ENCODE peak calls at places on chromosomes 4 and X, in ten cellular contexts. T is effector memory CD8-positive, alpha-beta T cell; P is NCI-H446 treated with DMSO at 0.1 percent for 48 hours; M is T-cell; R is stimulated activated CD8-positive, alpha-beta memory T cell treated with anti-CD3 and anti-CD28 coated beads, Interleukin-7, amount 100 ng/mL, for 4 hours; W is activated gamma-delta T cell treated with Interleukin-2 at 50 U/mL for 16 hours; K is testis; U is mucosa of gallbladder; A is CD8-positive, alpha-beta memory T cell; C is breast epithelium. H is an unnamed sample.

GRCh38 chrX:12984629-12985303 is 9.9 kb downstream of the TMSB4X start:
- DNase-seq in P (no peak), U (no peak), M (no peak), T (no peak), W (no peak), K (no peak), C (peak; percentile 55), A (peak; percentile 69), R (no peak), H (no peak)

GRCh38 chrX:42246814-42247213 is 323.5 kb upstream of the CASK start:
- DNase-seq in R (no peak), W (no peak), A (no peak), T (no peak), M (no peak), U (no peak), P (no peak), C (peak; percentile 39), K (no peak), H (peak; percentile 1)

GRCh38 chr4:76947369-76947768 is 2.2 kb upstream of the SEPTIN11 start:
- DNase-seq in K (no peak), M (no peak), A (no peak), R (no peak), T (no peak), P (no peak), U (no peak), W (no peak), C (no peak), H (no peak)

GRCh38 chr4:5378002-5378401 is 326.7 kb downstream of the STK32B start:
- DNase-seq in W (no peak), P (no peak), C (no peak), R (no peak), M (no peak), K (no peak), A (no peak), U (no peak), T (no peak), H (no peak)

GRCh38 chr4:38223801-38224236 is 263.6 kb downstream of the PTTG2 start:
- DNase-seq in T (no peak), C (no peak), R (no peak), M (no peak), W (no peak), A (no peak), K (no peak), U (peak; percentile 62), P (no peak), H (peak; percentile 91)

GRCh38 chrX:40908857-40909475 is 173.6 kb upstream of the MED14 start:
- DNase-seq in T (no peak), K (no peak), R (no peak), M (no peak), C (no peak), U (no peak), W (no peak), A (no peak), P (no peak), H (no peak)

GRCh38 chrX:40262641-40263560 is 165.1 kb upstream of the BCOR start:
- DNase-seq in U (peak; percentile 17), A (no peak), R (no peak), K (peak; percentile 32), T (no peak), M (no peak), P (no peak), C (peak; percentile 30), W (no peak), H (no peak)

GRCh38 chr4:37051111-37051510 is 193.4 kb upstream of the NWD2 start:
- DNase-seq in W (no peak), C (no peak), K (no peak), M (no peak), A (no peak), R (no peak), P (no peak), T (no peak), U (no peak), H (no peak)

GRCh38 chr4:62543002-62543401 is 1342.9 kb downstream of the ADGRL3 start:
- DNase-seq in C (no peak), M (no peak), K (no peak), A (no peak), P (no peak), T (no peak), R (no peak), U (no peak), W (no peak), H (no peak)

GRCh38 chr4:142809559-142809958 is 36.5 kb downstream of the INPP4B start:
- DNase-seq in U (no peak), P (no peak), R (no peak), K (no peak), C (no peak), W (no peak), A (no peak), M (no peak), T (no peak), H (no peak)

GRCh38 chrX:10755477-10756334 is 135.3 kb upstream of the MID1 start:
- DNase-seq in C (no peak), M (no peak), U (peak; percentile 11), T (no peak), R (no peak), P (no peak), W (no peak), A (no peak), K (peak; percentile 15), H (no peak)

GRCh38 chrX:15471016-15471415 is 22.1 kb downstream of the PIR start:
- DNase-seq in T (peak; percentile 41), U (peak; percentile 60), C (peak; percentile 33), A (peak; percentile 50), P (no peak), W (peak; percentile 46), K (peak; percentile 69), M (peak; percentile 37), R (peak; percentile 28), H (peak; percentile 75)

H was measured in Ammon's horn.